ENCODE peak calls at places on chromosomes 2 and 18, in eight cellular contexts. R, Q, T, C, N, E, K and D are unnamed samples.

GRCh38 chr2:140882671-140883620 is 1247.9 kb downstream of the LRP1B start:
- DNase-seq in R (no peak), Q (no peak), T (no peak), C (no peak), N (no peak), E (no peak), K (no peak), D (no peak)

GRCh38 chr18:12639990-12640880 is 17.7 kb downstream of the SPIRE1 start:
- DNase-seq in R (peak), Q (no peak), T (no peak), C (no peak), N (peak), E (no peak), K (no peak), D (no peak)

GRCh38 chr2:226077031-226077430 is 677.5 kb downstream of the NYAP2 start:
- DNase-seq in R (no peak), Q (no peak), T (no peak), C (no peak), N (no peak), E (no peak), K (no peak), D (no peak)

GRCh38 chr2:38237311-38237710 is 139.8 kb downstream of the ATL2 start:
- DNase-seq in R (no peak), Q (no peak), T (no peak), C (no peak), N (no peak), E (no peak), K (no peak), D (no peak)

GRCh38 chr2:108323619-108324018 is 34.9 kb downstream of the SULT1C2 start:
- DNase-seq in R (no peak), Q (no peak), T (no peak), C (peak), N (peak), E (no peak), K (no peak), D (no peak)

GRCh38 chr2:73373335-73373734 is 12.3 kb upstream of the ALMS1 start:
- DNase-seq in R (no peak), Q (no peak), T (no peak), C (no peak), N (no peak), E (no peak), K (no peak), D (no peak)

GRCh38 chr2:8906208-8906607 is 68.8 kb upstream of the KIDINS220 start:
- DNase-seq in R (peak), Q (no peak), T (no peak), C (peak), N (peak), E (no peak), K (no peak), D (no peak)

GRCh38 chr2:71646028-71646427 is 192.7 kb downstream of the DYSF start:
- DNase-seq in R (peak), Q (peak), T (no peak), C (peak), N (peak), E (peak), K (peak), D (peak)

GRCh38 chr2:55361465-55362189 is 58.0 kb downstream of the CCDC88A start:
- DNase-seq in R (no peak), Q (no peak), T (no peak), C (no peak), N (no peak), E (no peak), K (no peak), D (no peak)

GRCh38 chr18:70553961-70554325 is 265.1 kb downstream of the SOCS6 start:
- DNase-seq in R (no peak), Q (no peak), T (no peak), C (no peak), N (no peak), E (no peak), K (no peak), D (no peak)

GRCh38 chr18:7870855-7871254 is 303.7 kb downstream of the PTPRM start:
- DNase-seq in R (peak), Q (no peak), T (no peak), C (no peak), N (no peak), E (no peak), K (no peak), D (no peak)

GRCh38 chr2:169362346-169363026 is at the start of gene LRP2:
- DNase-seq in R (no peak), Q (peak), T (peak), C (no peak), N (no peak), E (no peak), K (peak), D (no peak)

GRCh38 chr18:21163647-21164625 is 52.3 kb upstream of the ROCK1 start:
- DNase-seq in R (peak), Q (no peak), T (no peak), C (peak), N (peak), E (no peak), K (no peak), D (peak)

GRCh38 chr18:66971951-66972350 is 368.1 kb upstream of the CDH19 start:
- DNase-seq in R (no peak), Q (no peak), T (no peak), C (no peak), N (no peak), E (no peak), K (no peak), D (no peak)

GRCh38 chr2:56448999-56449431 is 265.2 kb downstream of the CCDC85A start:
- DNase-seq in R (no peak), Q (peak), T (peak), C (peak), N (no peak), E (no peak), K (no peak), D (no peak)

DNA sequence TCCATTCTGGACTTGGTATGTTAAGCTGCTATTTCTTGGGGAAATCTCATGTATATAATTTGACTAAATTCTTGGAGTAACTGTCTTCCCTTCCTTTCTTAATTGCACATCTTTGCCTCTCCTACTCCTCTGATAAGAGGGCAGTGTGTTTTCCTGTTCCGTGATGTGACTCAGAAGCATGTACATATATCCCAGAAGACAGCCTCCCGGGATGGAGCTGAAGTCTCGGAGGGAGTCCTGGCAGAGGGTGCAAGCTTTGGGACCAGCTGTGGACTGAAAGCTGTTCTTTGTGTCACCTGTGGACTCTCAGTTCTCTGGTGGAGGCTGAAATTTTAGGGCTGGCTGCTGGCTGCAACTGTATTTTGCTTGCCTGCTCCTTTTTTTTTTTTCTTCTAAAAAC is 54.7 kb upstream of the MGAT5 start:
- DNase-seq in R (peak), Q (no peak), T (no peak), C (no peak), N (no peak), E (no peak), K (no peak), D (no peak)
- H3K27ac ChIP-seq in R (no peak), Q (no peak), T (no peak), C (no peak), N (no peak), E (no peak), K (no peak), D (no peak)

GRCh38 chr2:217419075-217419671 is 559.3 kb upstream of the TNP1 start:
- DNase-seq in R (no peak), Q (no peak), T (no peak), C (no peak), N (no peak), E (no peak), K (no peak), D (no peak)

GRCh38 chr2:217418090-217418489 is 558.2 kb upstream of the TNP1 start:
- DNase-seq in R (no peak), Q (no peak), T (no peak), C (no peak), N (peak), E (no peak), K (no peak), D (no peak)

GRCh38 chr2:217418544-217418943 is 558.7 kb upstream of the TNP1 start:
- DNase-seq in R (no peak), Q (no peak), T (no peak), C (no peak), N (no peak), E (no peak), K (no peak), D (no peak)

GRCh38 chr2:217421834-217422233 is 562.0 kb upstream of the TNP1 start:
- DNase-seq in R (no peak), Q (no peak), T (no peak), C (no peak), N (no peak), E (no peak), K (no peak), D (no peak)

DNA sequence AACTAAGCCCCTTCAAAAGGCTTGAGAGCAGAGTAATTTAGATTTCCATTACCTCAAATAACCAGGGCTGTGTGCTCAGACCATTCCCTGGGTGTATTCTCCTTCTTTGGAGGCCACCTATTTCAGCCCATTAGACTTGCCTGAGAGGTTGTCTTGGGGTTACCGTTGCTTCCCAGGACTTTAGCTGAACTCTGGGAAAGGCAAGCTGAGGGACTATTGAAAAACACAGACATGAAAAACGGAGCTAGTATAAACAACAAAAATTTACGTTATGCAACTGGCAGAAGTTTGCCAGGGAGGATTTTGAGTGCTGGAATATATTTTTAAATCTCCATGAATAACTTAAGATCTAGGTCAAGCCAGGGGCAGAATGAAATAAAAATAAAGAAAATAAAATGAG is 561.0 kb upstream of the TNP1 start:
- DNase-seq in R (no peak), Q (no peak), T (no peak), C (no peak), N (no peak), E (no peak), K (no peak), D (no peak)
- H3K27ac ChIP-seq in R (no peak), Q (peak), T (no peak), C (no peak), N (no peak), E (no peak), K (no peak), D (peak)

GRCh38 chr2:45909677-45910191 is 258.3 kb downstream of the PRKCE start:
- DNase-seq in R (no peak), Q (no peak), T (peak), C (peak), N (no peak), E (no peak), K (no peak), D (no peak)
- H3K27ac ChIP-seq in R (no peak), Q (no peak), T (peak), C (no peak), N (no peak), E (no peak), K (no peak), D (no peak)

GRCh38 chr2:59167514-59167913 is 926.4 kb upstream of the FANCL start:
- DNase-seq in R (no peak), Q (no peak), T (no peak), C (no peak), N (no peak), E (no peak), K (no peak), D (no peak)
- H3K27ac ChIP-seq in R (no peak), Q (no peak), T (no peak), C (no peak), N (no peak), E (no peak), K (no peak), D (no peak)

GRCh38 chr2:162084561-162084960 is 10.5 kb upstream of the DPP4 start:
- DNase-seq in R (no peak), Q (no peak), T (no peak), C (no peak), N (no peak), E (no peak), K (no peak), D (no peak)

GRCh38 chr2:162090109-162090508 is 16.1 kb upstream of the DPP4 start:
- DNase-seq in R (peak), Q (no peak), T (no peak), C (no peak), N (no peak), E (no peak), K (no peak), D (no peak)

GRCh38 chr2:162082036-162082435 is 8.0 kb upstream of the DPP4 start:
- DNase-seq in R (no peak), Q (no peak), T (no peak), C (no peak), N (no peak), E (no peak), K (no peak), D (no peak)

GRCh38 chr2:162086904-162087303 is 12.9 kb upstream of the DPP4 start:
- DNase-seq in R (peak), Q (no peak), T (no peak), C (no peak), N (no peak), E (no peak), K (no peak), D (no peak)

GRCh38 chr2:162085090-162085891 is 11.3 kb upstream of the DPP4 start:
- DNase-seq in R (peak), Q (no peak), T (no peak), C (no peak), N (peak), E (no peak), K (no peak), D (no peak)
- H3K27ac ChIP-seq in R (no peak), Q (no peak), T (no peak), C (no peak), N (peak), E (no peak), K (no peak), D (no peak)

GRCh38 chr2:210617732-210618330 is 61.4 kb downstream of the CPS1 start:
- DNase-seq in R (peak), Q (no peak), T (no peak), C (peak), N (peak), E (no peak), K (no peak), D (no peak)

GRCh38 chr2:210617318-210617717 is 60.9 kb downstream of the CPS1 start:
- DNase-seq in R (no peak), Q (no peak), T (no peak), C (no peak), N (no peak), E (no peak), K (no peak), D (no peak)

GRCh38 chr2:210620456-210620855 is 64.1 kb downstream of the CPS1 start:
- DNase-seq in R (peak), Q (no peak), T (no peak), C (no peak), N (peak), E (no peak), K (no peak), D (no peak)

GRCh38 chr2:210611466-210611865 is 55.1 kb downstream of the CPS1 start:
- DNase-seq in R (no peak), Q (no peak), T (no peak), C (no peak), N (no peak), E (no peak), K (no peak), D (no peak)

DNA sequence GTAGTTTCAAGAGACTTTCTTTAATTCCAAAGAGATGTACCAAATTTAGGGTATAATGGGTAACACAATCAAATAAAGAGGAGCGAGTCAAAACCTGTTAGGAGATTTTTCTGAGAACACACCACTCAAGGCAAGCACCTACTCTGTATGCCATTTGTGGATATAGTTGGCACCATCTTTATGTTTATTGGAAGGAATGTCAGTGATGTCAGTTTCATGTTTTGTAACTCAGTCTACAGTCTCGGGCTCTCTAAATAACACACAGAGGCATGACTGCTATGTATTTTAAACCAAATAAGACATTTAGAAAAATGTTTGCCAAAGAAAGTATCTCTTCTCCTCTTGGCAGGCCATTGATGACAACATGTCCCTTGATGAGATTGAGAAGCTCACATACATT is 59.7 kb downstream of the CPS1 start:
- DNase-seq in R (no peak), Q (no peak), T (no peak), C (no peak), N (no peak), E (no peak), K (no peak), D (no peak)
- H3K27ac ChIP-seq in R (no peak), Q (no peak), T (no peak), C (no peak), N (no peak), E (no peak), K (no peak), D (peak)

DNA sequence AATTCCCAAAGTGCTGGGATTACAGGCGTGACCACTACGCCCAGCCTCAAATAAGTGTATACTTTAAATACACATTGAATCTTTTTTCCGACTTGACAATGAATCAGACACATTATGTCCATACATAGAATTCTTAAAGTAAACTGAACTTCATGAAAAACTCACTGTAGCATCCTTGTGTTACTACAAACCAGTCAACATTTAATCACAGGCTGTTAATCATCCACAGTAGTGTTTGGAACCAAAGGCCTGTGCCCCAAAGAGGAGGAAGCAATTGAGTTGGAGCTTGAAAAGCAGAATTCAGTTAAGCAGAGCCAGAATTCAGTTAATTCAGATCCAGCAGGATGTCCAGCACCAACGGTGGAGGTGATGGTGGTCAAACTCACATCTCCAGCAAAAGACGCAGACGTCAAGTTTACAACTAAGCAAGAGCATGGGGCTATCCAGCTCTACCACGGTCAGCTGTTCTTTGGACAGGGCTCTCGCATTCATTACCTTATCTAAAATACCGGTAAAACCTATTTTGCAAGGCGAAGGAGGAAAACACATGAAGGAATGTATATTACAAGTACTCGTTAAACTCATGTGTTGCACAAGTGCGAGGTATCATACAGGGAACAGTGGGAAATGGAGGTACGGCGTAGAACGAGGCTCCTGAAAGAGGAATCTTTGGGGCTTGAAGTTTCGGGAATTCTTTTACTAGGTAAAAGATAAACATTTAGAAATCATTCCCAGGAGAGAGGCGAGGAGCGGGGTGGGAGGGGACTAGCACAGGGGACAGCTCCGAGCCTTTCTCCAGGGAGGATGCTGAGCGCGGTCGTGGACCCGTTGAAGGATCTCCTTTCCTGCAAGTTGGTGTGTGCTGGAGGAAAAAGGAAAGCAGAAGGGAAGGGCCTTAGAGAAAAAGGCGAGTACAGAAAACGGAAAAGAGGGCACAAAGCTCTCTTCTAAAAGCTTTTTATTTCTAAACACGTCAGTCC is 984 bp downstream of the SLC39A6 start:
- DNase-seq in R (peak), Q (no peak), T (peak), C (peak), N (peak), E (no peak), K (no peak), D (peak)
- H3K27ac ChIP-seq in R (no peak), Q (no peak), T (peak), C (peak), N (no peak), E (peak), K (no peak), D (peak)

GRCh38 chr2:195505701-195506100 is 151.3 kb upstream of the SLC39A10 start:
- DNase-seq in R (no peak), Q (no peak), T (no peak), C (no peak), N (no peak), E (no peak), K (no peak), D (no peak)
- H3K27ac ChIP-seq in R (no peak), Q (no peak), T (no peak), C (no peak), N (no peak), E (no peak), K (no peak), D (no peak)

DNA sequence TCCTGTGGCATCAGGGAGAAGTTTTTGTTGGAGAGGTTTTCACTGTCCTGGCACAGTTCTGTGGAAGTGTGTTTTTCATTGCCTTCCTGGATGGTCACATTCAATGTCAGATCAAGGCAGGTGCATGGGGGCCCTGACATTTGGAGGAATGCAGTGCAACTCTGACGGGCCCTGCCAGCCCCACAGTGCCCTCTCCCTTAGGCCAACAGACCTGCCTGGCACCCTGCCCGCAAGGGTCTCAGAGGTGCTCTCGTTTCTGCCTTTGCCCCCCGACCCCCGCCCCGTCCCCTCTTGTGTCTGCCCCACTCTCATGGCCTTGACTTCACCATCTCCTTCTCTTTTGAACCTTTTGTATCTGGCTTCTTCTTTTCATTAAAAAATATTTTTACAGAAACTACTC is 257.2 kb upstream of the HDAC4 start:
- DNase-seq in R (no peak), Q (no peak), T (peak), C (no peak), N (no peak), E (no peak), K (no peak), D (no peak)
- H3K27ac ChIP-seq in R (no peak), Q (no peak), T (no peak), C (no peak), N (no peak), E (no peak), K (no peak), D (no peak)

GRCh38 chr2:231780123-231780908 is 766 bp downstream of the PDE6D start:
- DNase-seq in R (peak), Q (no peak), T (peak), C (peak), N (peak), E (peak), K (no peak), D (no peak)

GRCh38 chr2:231781798-231782726 is 980 bp upstream of the PDE6D start:
- DNase-seq in R (peak), Q (no peak), T (no peak), C (peak), N (peak), E (no peak), K (no peak), D (no peak)

GRCh38 chr2:231785413-231785812 is 832 bp upstream of the COPS7B start:
- DNase-seq in R (no peak), Q (no peak), T (no peak), C (no peak), N (no peak), E (no peak), K (no peak), D (no peak)

GRCh38 chr2:231785822-231786176 is 446 bp upstream of the COPS7B start:
- DNase-seq in R (no peak), Q (no peak), T (no peak), C (no peak), N (no peak), E (no peak), K (no peak), D (no peak)

GRCh38 chr2:231780909-231781797 is at the start of gene PDE6D:
- DNase-seq in R (peak), Q (peak), T (peak), C (peak), N (peak), E (peak), K (peak), D (peak)
- H3K27ac ChIP-seq in R (peak), Q (no peak), T (peak), C (peak), N (peak), E (peak), K (peak), D (peak)